ENCODE peak calls at places on chromosomes 3 and 15, in four cellular contexts. One of them, this sample, is unnamed.

GRCh38 chr3:62723636-62724217 is 151.5 kb downstream of the CADPS start:
- DNase-seq in mesenchymal stem cell: no peak
- DNase-seq in neuronal stem cell: no peak
- DNase-seq in IMR-90: no peak
- DNase-seq in this sample: no peak

GRCh38 chr3:119663885-119664284 is 3.5 kb upstream of the POPDC2 start:
- DNase-seq in neuronal stem cell: no peak
- DNase-seq in IMR-90: no peak
- DNase-seq in mesenchymal stem cell: no peak
- DNase-seq in this sample: no peak

GRCh38 chr3:141174683-141175082 is 56.9 kb upstream of the PXYLP1 start:
- DNase-seq in mesenchymal stem cell: no peak
- DNase-seq in IMR-90: no peak
- DNase-seq in neuronal stem cell: no peak
- DNase-seq in this sample: no peak

GRCh38 chr3:192894676-192895075 is 23.0 kb downstream of the MB21D2 start:
- DNase-seq in mesenchymal stem cell: no peak
- DNase-seq in IMR-90: no peak
- DNase-seq in neuronal stem cell: no peak
- DNase-seq in this sample: peak; percentile 74

GRCh38 chr3:73805435-73805834 is 180.7 kb upstream of the PDZRN3 start:
- DNase-seq in neuronal stem cell: no peak
- DNase-seq in IMR-90: no peak
- DNase-seq in mesenchymal stem cell: no peak
- DNase-seq in this sample: no peak

GRCh38 chr3:13772321-13772745 is 107.5 kb downstream of the WNT7A start:
- DNase-seq in neuronal stem cell: no peak
- DNase-seq in mesenchymal stem cell: no peak
- DNase-seq in IMR-90: no peak
- DNase-seq in this sample: no peak

GRCh38 chr15:35728176-35728938 is 182.4 kb upstream of the DPH6 start:
- DNase-seq in neuronal stem cell: no peak
- DNase-seq in mesenchymal stem cell: peak; percentile 49
- DNase-seq in IMR-90: no peak
- DNase-seq in this sample: peak; percentile 30

GRCh38 chr3:53577486-53577885 is 83.1 kb downstream of the CACNA1D start:
- DNase-seq in neuronal stem cell: no peak
- DNase-seq in mesenchymal stem cell: no peak
- DNase-seq in IMR-90: no peak
- DNase-seq in this sample: peak; percentile 50

GRCh38 chr3:86418861-86419260 is 572.1 kb downstream of the VGLL3 start:
- DNase-seq in neuronal stem cell: no peak
- DNase-seq in mesenchymal stem cell: no peak
- DNase-seq in IMR-90: no peak
- DNase-seq in this sample: no peak

GRCh38 chr3:69691860-69692259 is 47.4 kb upstream of the MITF start:
- DNase-seq in mesenchymal stem cell: no peak
- DNase-seq in IMR-90: no peak
- DNase-seq in neuronal stem cell: no peak
- DNase-seq in this sample: no peak

DNA sequence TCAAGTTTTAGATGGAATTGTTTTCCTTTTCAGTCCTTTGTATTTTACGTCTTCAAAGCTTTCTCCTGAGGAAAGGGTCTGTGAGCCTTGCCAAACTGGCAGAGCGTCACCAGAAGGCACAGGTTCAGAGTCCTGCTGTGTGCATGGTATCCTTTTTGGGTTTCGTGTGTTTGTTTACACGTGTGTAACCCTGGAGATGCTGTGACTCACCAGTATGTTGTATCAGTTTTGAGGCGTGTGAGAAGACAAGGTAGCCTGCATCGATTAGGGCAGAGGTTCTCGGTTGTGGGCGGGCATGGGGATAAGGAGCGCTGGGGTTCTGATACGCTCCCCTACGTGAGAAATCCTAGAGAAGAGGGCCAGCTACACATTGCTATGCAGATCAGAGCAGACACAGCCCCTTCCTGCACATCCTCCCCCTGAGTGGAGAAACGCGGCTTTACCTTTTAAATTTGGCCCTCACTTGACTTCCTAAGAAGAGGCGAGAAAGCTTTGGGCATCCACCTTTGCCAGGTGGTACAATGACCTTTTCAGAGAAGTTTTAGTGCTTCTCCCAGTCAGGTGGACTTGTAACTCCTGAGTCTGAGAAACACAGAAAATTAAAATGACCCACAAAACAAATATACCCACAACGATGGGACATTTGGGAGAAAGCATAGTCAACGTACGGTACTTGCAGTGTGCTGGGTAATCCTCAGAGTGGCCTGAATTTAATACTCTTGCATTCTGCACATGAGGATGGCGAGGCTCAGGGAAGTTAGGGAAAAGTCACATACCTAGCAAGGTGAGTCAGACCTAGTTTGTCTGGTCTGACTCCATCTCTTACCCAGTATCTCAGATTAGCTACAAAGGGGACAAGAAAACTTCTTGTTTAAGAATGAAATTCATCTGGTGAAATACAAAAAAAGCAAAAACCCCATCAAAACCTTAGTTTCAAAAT is 38.1 kb downstream of the TRAK1 start:
- DNase-seq in mesenchymal stem cell: peak; percentile 38
- DNase-seq in IMR-90: peak; percentile 30
- DNase-seq in neuronal stem cell: no peak
- DNase-seq in this sample: peak; percentile 69
- H3K4me1 ChIP-seq in mesenchymal stem cell: peaks cover 3% of the 10 kb centered on the region
- H3K4me1 ChIP-seq in IMR-90: no peaks in the 10 kb centered on the region
- H3K4me1 ChIP-seq in neuronal stem cell: no peaks in the 10 kb centered on the region
- H3K4me1 ChIP-seq in this sample: no peaks in the 10 kb centered on the region

GRCh38 chr3:107637416-107638182 is 114.8 kb downstream of the BBX start:
- DNase-seq in IMR-90: no peak
- DNase-seq in mesenchymal stem cell: no peak
- DNase-seq in neuronal stem cell: no peak
- DNase-seq in this sample: peak; percentile 70
- H3K23ac ChIP-seq in IMR-90: no peak overlapping the region
- H3K23ac ChIP-seq in mesenchymal stem cell: no peak overlapping the region
- H3K23ac ChIP-seq in neuronal stem cell: no peak overlapping the region
- H3K23ac ChIP-seq in this sample: no peak overlapping the region

GRCh38 chr15:31400222-31400927 is 73.7 kb downstream of the KLF13 start:
- DNase-seq in IMR-90: no peak
- DNase-seq in mesenchymal stem cell: no peak
- DNase-seq in neuronal stem cell: no peak
- DNase-seq in this sample: no peak

GRCh38 chr15:31399544-31400171 is 73.0 kb downstream of the KLF13 start:
- DNase-seq in IMR-90: peak; percentile 15
- DNase-seq in neuronal stem cell: no peak
- DNase-seq in mesenchymal stem cell: no peak
- DNase-seq in this sample: no peak

GRCh38 chr15:31398677-31399260 is 72.1 kb downstream of the KLF13 start:
- DNase-seq in neuronal stem cell: no peak
- DNase-seq in mesenchymal stem cell: no peak
- DNase-seq in IMR-90: no peak
- DNase-seq in this sample: no peak

GRCh38 chr15:31397851-31398661 is 71.4 kb downstream of the KLF13 start:
- DNase-seq in neuronal stem cell: no peak
- DNase-seq in IMR-90: no peak
- DNase-seq in mesenchymal stem cell: no peak
- DNase-seq in this sample: peak; percentile 57

GRCh38 chr15:31396881-31397560 is 70.4 kb downstream of the KLF13 start:
- DNase-seq in mesenchymal stem cell: peak; percentile 88
- DNase-seq in IMR-90: peak; percentile 26
- DNase-seq in neuronal stem cell: peak; percentile 60
- DNase-seq in this sample: peak; percentile 98
- H2BK15ac ChIP-seq in mesenchymal stem cell: peak overlapping the region; percentile 40
- H2BK15ac ChIP-seq in IMR-90: no peak overlapping the region
- H2BK15ac ChIP-seq in neuronal stem cell: no peak overlapping the region
- H2BK15ac ChIP-seq in this sample: no peak overlapping the region

GRCh38 chr3:71051259-71051595 is 532.3 kb downstream of the FOXP1 start:
- DNase-seq in neuronal stem cell: no peak
- DNase-seq in IMR-90: no peak
- DNase-seq in mesenchymal stem cell: no peak
- DNase-seq in this sample: no peak

GRCh38 chr3:71051893-71052687 is 531.4 kb downstream of the FOXP1 start:
- DNase-seq in mesenchymal stem cell: no peak
- DNase-seq in neuronal stem cell: no peak
- DNase-seq in IMR-90: peak; percentile 40
- DNase-seq in this sample: no peak

GRCh38 chr3:71048948-71049347 is 534.6 kb downstream of the FOXP1 start:
- DNase-seq in mesenchymal stem cell: no peak
- DNase-seq in IMR-90: no peak
- DNase-seq in neuronal stem cell: no peak
- DNase-seq in this sample: peak; percentile 47

GRCh38 chr3:71050133-71050520 is 533.4 kb downstream of the FOXP1 start:
- DNase-seq in IMR-90: peak; percentile 83
- DNase-seq in neuronal stem cell: no peak
- DNase-seq in mesenchymal stem cell: peak; percentile 84
- DNase-seq in this sample: peak; percentile 40

DNA sequence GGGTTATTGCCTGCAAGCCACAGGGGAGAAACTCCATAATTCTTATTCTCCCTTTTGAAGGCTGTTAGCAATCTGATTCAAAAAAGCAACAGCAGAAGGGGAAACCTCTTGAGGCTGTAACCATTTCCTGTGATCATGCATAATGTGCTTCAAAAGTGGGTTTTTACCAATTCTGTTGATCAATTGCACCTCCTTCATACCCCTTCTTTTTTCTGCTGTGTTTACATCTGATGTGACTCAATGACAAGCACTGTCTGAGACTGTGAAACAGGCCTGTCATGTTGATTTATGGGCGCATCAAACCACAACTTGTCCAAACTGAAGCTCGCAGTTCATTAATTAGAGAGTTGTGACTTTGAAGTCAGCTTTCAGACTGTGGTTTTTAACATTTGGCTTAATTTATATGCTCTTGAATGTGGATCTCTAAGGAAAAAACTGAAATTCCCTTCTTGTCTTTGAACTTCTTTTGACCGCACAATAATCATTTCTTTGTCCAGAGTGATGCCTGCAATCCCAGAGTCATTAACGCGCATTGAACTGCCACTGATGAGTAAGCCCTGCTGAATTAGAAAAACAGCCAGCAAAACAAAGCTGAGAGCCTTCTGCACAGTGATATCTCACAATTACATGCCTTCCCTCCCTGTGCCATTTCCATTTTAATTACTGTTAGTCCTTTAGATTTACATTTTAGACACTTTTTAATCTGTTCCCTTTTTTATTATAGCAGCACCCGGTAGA is 532.8 kb downstream of the FOXP1 start:
- DNase-seq in IMR-90: peak; percentile 62
- DNase-seq in mesenchymal stem cell: peak; percentile 82
- DNase-seq in neuronal stem cell: no peak
- DNase-seq in this sample: no peak
- H3K4me1 ChIP-seq in IMR-90: peaks cover 36% of the 10 kb centered on the region
- H3K4me1 ChIP-seq in mesenchymal stem cell: peaks cover 17% of the 10 kb centered on the region
- H3K4me1 ChIP-seq in neuronal stem cell: peaks cover 56% of the 10 kb centered on the region
- H3K4me1 ChIP-seq in this sample: peaks cover 16% of the 10 kb centered on the region

GRCh38 chr3:112623717-112624116 is 17.2 kb downstream of the CCDC80 start:
- DNase-seq in mesenchymal stem cell: no peak
- DNase-seq in neuronal stem cell: no peak
- DNase-seq in IMR-90: no peak
- DNase-seq in this sample: no peak
- H3K23ac ChIP-seq in mesenchymal stem cell: no peak overlapping the region
- H3K23ac ChIP-seq in neuronal stem cell: no peak overlapping the region
- H3K23ac ChIP-seq in IMR-90: no peak overlapping the region
- H3K23ac ChIP-seq in this sample: no peak overlapping the region

This sample was measured in mesendoderm.